ENCODE peak calls at places on chromosomes 2 and 18, in eight cellular contexts. One of them, this sample, is unnamed.

GRCh38 chr2:232111551-232111950 is 150.0 kb downstream of the DIS3L2 start:
- DNase-seq in CD8-positive, alpha-beta T cell: no peak
- DNase-seq in stomach: no peak
- DNase-seq in heart right ventricle: no peak
- DNase-seq in adrenal gland: no peak
- DNase-seq in CD8-positive, alpha-beta memory T cell: no peak
- DNase-seq in spleen: no peak
- DNase-seq in esophagus muscularis mucosa: no peak
- DNase-seq in this sample: no peak

GRCh38 chr2:240319855-240320560 is 115.5 kb upstream of the GPC1 start:
- DNase-seq in esophagus muscularis mucosa: no peak
- DNase-seq in CD8-positive, alpha-beta memory T cell: no peak
- DNase-seq in CD8-positive, alpha-beta T cell: no peak
- DNase-seq in adrenal gland: peak; percentile 23
- DNase-seq in spleen: no peak
- DNase-seq in heart right ventricle: peak; percentile 61
- DNase-seq in stomach: no peak
- DNase-seq in this sample: no peak

GRCh38 chr2:113767811-113768210 is 11.4 kb upstream of the SLC35F5 start:
- DNase-seq in heart right ventricle: no peak
- DNase-seq in CD8-positive, alpha-beta T cell: no peak
- DNase-seq in CD8-positive, alpha-beta memory T cell: no peak
- DNase-seq in stomach: no peak
- DNase-seq in adrenal gland: no peak
- DNase-seq in esophagus muscularis mucosa: no peak
- DNase-seq in spleen: no peak
- DNase-seq in this sample: no peak

GRCh38 chr18:32696376-32696775 is 76.4 kb downstream of the KLHL14 start:
- DNase-seq in spleen: no peak
- DNase-seq in CD8-positive, alpha-beta T cell: no peak
- DNase-seq in heart right ventricle: no peak
- DNase-seq in adrenal gland: no peak
- DNase-seq in esophagus muscularis mucosa: peak; percentile 74
- DNase-seq in CD8-positive, alpha-beta memory T cell: no peak
- DNase-seq in stomach: no peak
- DNase-seq in this sample: no peak

GRCh38 chr2:134706587-134707329 is 12.0 kb downstream of the TMEM163 start:
- DNase-seq in esophagus muscularis mucosa: peak; percentile 84
- DNase-seq in CD8-positive, alpha-beta T cell: no peak
- DNase-seq in CD8-positive, alpha-beta memory T cell: no peak
- DNase-seq in adrenal gland: no peak
- DNase-seq in heart right ventricle: no peak
- DNase-seq in stomach: no peak
- DNase-seq in spleen: no peak
- DNase-seq in this sample: no peak

GRCh38 chr2:98568161-98568956 is 40.0 kb downstream of the COA5 start:
- DNase-seq in adrenal gland: no peak
- DNase-seq in spleen: no peak
- DNase-seq in heart right ventricle: no peak
- DNase-seq in CD8-positive, alpha-beta T cell: no peak
- DNase-seq in CD8-positive, alpha-beta memory T cell: no peak
- DNase-seq in stomach: no peak
- DNase-seq in esophagus muscularis mucosa: no peak
- DNase-seq in this sample: no peak

GRCh38 chr2:103293266-103293583 is 531.4 kb downstream of the TMEM182 start:
- DNase-seq in stomach: no peak
- DNase-seq in CD8-positive, alpha-beta T cell: no peak
- DNase-seq in CD8-positive, alpha-beta memory T cell: no peak
- DNase-seq in esophagus muscularis mucosa: no peak
- DNase-seq in heart right ventricle: no peak
- DNase-seq in spleen: no peak
- DNase-seq in adrenal gland: no peak
- DNase-seq in this sample: no peak

GRCh38 chr2:15494877-15495276 is 66.3 kb downstream of the NBAS start:
- DNase-seq in CD8-positive, alpha-beta T cell: no peak
- DNase-seq in heart right ventricle: no peak
- DNase-seq in spleen: no peak
- DNase-seq in esophagus muscularis mucosa: no peak
- DNase-seq in CD8-positive, alpha-beta memory T cell: no peak
- DNase-seq in adrenal gland: no peak
- DNase-seq in stomach: no peak
- DNase-seq in this sample: no peak

GRCh38 chr2:189190696-189191095 is 11.1 kb upstream of the COL5A2 start:
- DNase-seq in heart right ventricle: no peak
- DNase-seq in CD8-positive, alpha-beta T cell: no peak
- DNase-seq in stomach: no peak
- DNase-seq in spleen: no peak
- DNase-seq in CD8-positive, alpha-beta memory T cell: no peak
- DNase-seq in adrenal gland: no peak
- DNase-seq in esophagus muscularis mucosa: no peak
- DNase-seq in this sample: no peak

GRCh38 chr18:59988098-59988706 is 88.4 kb downstream of the PMAIP1 start:
- DNase-seq in CD8-positive, alpha-beta T cell: peak; percentile 32
- DNase-seq in esophagus muscularis mucosa: no peak
- DNase-seq in stomach: peak; percentile 50
- DNase-seq in adrenal gland: peak; percentile 54
- DNase-seq in spleen: no peak
- DNase-seq in heart right ventricle: no peak
- DNase-seq in CD8-positive, alpha-beta memory T cell: peak; percentile 62
- DNase-seq in this sample: no peak

GRCh38 chr2:69688212-69688611 is 44.7 kb upstream of the AAK1 start:
- DNase-seq in adrenal gland: no peak
- DNase-seq in CD8-positive, alpha-beta T cell: no peak
- DNase-seq in stomach: no peak
- DNase-seq in heart right ventricle: no peak
- DNase-seq in CD8-positive, alpha-beta memory T cell: no peak
- DNase-seq in spleen: no peak
- DNase-seq in esophagus muscularis mucosa: no peak
- DNase-seq in this sample: no peak

GRCh38 chr2:69686855-69687254 is 43.3 kb upstream of the AAK1 start:
- DNase-seq in adrenal gland: no peak
- DNase-seq in heart right ventricle: peak; percentile 32
- DNase-seq in spleen: no peak
- DNase-seq in CD8-positive, alpha-beta memory T cell: no peak
- DNase-seq in stomach: peak; percentile 89
- DNase-seq in CD8-positive, alpha-beta T cell: no peak
- DNase-seq in esophagus muscularis mucosa: no peak
- DNase-seq in this sample: no peak

GRCh38 chr2:69689969-69690368 is 46.4 kb upstream of the AAK1 start:
- DNase-seq in stomach: no peak
- DNase-seq in CD8-positive, alpha-beta T cell: no peak
- DNase-seq in esophagus muscularis mucosa: no peak
- DNase-seq in heart right ventricle: no peak
- DNase-seq in spleen: no peak
- DNase-seq in adrenal gland: no peak
- DNase-seq in CD8-positive, alpha-beta memory T cell: no peak
- DNase-seq in this sample: no peak

GRCh38 chr2:69692424-69692823 is 48.9 kb upstream of the AAK1 start:
- DNase-seq in stomach: no peak
- DNase-seq in CD8-positive, alpha-beta memory T cell: no peak
- DNase-seq in adrenal gland: no peak
- DNase-seq in CD8-positive, alpha-beta T cell: no peak
- DNase-seq in spleen: no peak
- DNase-seq in esophagus muscularis mucosa: no peak
- DNase-seq in heart right ventricle: no peak
- DNase-seq in this sample: no peak

DNA sequence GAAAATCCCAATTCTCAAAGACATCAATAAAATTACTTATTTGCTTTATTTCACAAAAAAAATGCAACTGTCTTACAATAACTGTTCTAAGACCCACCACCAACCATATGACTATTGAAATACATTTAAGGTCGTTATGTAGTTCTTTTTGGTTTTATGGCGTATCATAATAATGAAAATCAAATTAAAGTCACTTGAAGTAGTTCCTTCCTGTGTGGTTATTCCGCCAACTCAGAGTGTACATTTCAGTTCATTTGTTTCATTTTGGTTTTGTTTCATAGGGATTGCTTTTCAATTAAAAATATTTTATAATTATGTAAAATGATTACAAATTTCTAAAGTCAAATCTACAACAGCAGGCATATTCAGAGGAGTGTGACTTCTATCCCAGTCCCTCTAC is 45.9 kb upstream of the AAK1 start:
- DNase-seq in CD8-positive, alpha-beta memory T cell: no peak
- DNase-seq in adrenal gland: no peak
- DNase-seq in spleen: no peak
- DNase-seq in stomach: no peak
- DNase-seq in heart right ventricle: no peak
- DNase-seq in esophagus muscularis mucosa: no peak
- DNase-seq in CD8-positive, alpha-beta T cell: no peak
- DNase-seq in this sample: no peak
- H3K27me3 ChIP-seq in CD8-positive, alpha-beta memory T cell: no peaks in the 10 kb centered on the region
- H3K27me3 ChIP-seq in adrenal gland: no peaks in the 10 kb centered on the region
- H3K27me3 ChIP-seq in spleen: peaks cover 5% of the 10 kb centered on the region
- H3K27me3 ChIP-seq in stomach: no peaks in the 10 kb centered on the region
- H3K27me3 ChIP-seq in heart right ventricle: no peaks in the 10 kb centered on the region
- H3K27me3 ChIP-seq in esophagus muscularis mucosa: no peaks in the 10 kb centered on the region
- H3K27me3 ChIP-seq in CD8-positive, alpha-beta T cell: no peaks in the 10 kb centered on the region
- H3K27me3 ChIP-seq in this sample: no peaks in the 10 kb centered on the region

DNA sequence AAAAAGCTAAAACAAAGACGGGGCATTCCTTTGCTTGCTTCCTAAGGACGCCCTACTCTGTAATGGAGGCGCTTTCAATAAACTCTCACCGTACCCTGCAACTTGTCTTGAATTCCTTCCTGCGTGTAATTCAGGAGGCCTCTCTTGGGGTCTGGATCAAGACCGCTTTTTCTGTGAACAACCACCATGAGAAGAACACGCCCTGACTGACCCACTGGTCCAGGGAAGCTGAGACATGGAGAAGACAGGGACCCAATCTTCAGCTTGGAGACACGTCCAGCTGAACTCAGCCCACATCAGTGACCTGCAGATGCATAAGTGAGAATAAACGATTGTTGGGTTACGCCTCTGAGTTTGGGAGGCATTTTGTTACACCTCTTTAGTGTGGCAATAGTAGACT is 7.8 kb upstream of the NARS1 start:
- DNase-seq in adrenal gland: no peak
- DNase-seq in spleen: no peak
- DNase-seq in heart right ventricle: no peak
- DNase-seq in CD8-positive, alpha-beta T cell: no peak
- DNase-seq in CD8-positive, alpha-beta memory T cell: no peak
- DNase-seq in stomach: no peak
- DNase-seq in esophagus muscularis mucosa: no peak
- DNase-seq in this sample: no peak
- H3K4me3 ChIP-seq in adrenal gland: no peak overlapping the region
- H3K4me3 ChIP-seq in spleen: no peak overlapping the region
- H3K4me3 ChIP-seq in heart right ventricle: peak overlapping the region; percentile 77
- H3K4me3 ChIP-seq in CD8-positive, alpha-beta T cell: peak overlapping the region; percentile 90
- H3K4me3 ChIP-seq in CD8-positive, alpha-beta memory T cell: peak overlapping the region; percentile 96
- H3K4me3 ChIP-seq in stomach: peak overlapping the region; percentile 69
- H3K4me3 ChIP-seq in esophagus muscularis mucosa: peak overlapping the region; percentile 70
- H3K4me3 ChIP-seq in this sample: peak overlapping the region; percentile 73

DNA sequence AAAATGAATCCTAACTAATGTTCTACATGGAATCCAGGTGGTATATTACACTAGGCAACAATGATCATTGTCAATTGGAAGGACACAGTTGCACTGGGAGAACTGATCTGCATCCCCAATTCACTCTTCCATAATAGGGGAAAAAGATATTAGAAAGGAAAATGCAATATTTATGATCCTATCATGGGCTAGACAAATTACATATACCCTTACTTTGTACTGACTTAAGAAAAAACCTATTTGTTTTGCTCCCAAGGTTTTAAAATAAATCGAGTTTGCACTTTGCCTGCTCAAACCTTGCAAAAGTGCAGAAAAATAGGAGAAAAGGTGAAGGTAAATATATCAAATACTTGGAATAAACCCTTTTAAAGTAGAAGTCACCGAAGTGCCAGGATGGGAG is 11.0 kb upstream of the PAX3 start:
- DNase-seq in adrenal gland: no peak
- DNase-seq in esophagus muscularis mucosa: no peak
- DNase-seq in heart right ventricle: no peak
- DNase-seq in CD8-positive, alpha-beta memory T cell: no peak
- DNase-seq in stomach: no peak
- DNase-seq in spleen: no peak
- DNase-seq in CD8-positive, alpha-beta T cell: no peak
- DNase-seq in this sample: no peak
- H3K27me3 ChIP-seq in adrenal gland: peaks cover 95% of the 10 kb centered on the region
- H3K27me3 ChIP-seq in esophagus muscularis mucosa: peaks cover 87% of the 10 kb centered on the region
- H3K27me3 ChIP-seq in heart right ventricle: peaks cover 100% of the 10 kb centered on the region
- H3K27me3 ChIP-seq in CD8-positive, alpha-beta memory T cell: peaks cover 70% of the 10 kb centered on the region
- H3K27me3 ChIP-seq in stomach: peaks cover 100% of the 10 kb centered on the region
- H3K27me3 ChIP-seq in spleen: peaks cover 100% of the 10 kb centered on the region
- H3K27me3 ChIP-seq in CD8-positive, alpha-beta T cell: peaks cover 47% of the 10 kb centered on the region
- H3K27me3 ChIP-seq in this sample: peaks cover 100% of the 10 kb centered on the region

GRCh38 chr2:176131617-176132396 is 2.3 kb downstream of the HOXD8 start:
- DNase-seq in heart right ventricle: no peak
- DNase-seq in esophagus muscularis mucosa: no peak
- DNase-seq in stomach: no peak
- DNase-seq in spleen: no peak
- DNase-seq in CD8-positive, alpha-beta memory T cell: no peak
- DNase-seq in CD8-positive, alpha-beta T cell: no peak
- DNase-seq in adrenal gland: no peak
- DNase-seq in this sample: no peak

GRCh38 chr2:176132397-176133086 is 3.0 kb downstream of the HOXD8 start:
- DNase-seq in stomach: no peak
- DNase-seq in esophagus muscularis mucosa: no peak
- DNase-seq in spleen: no peak
- DNase-seq in heart right ventricle: no peak
- DNase-seq in CD8-positive, alpha-beta T cell: no peak
- DNase-seq in CD8-positive, alpha-beta memory T cell: no peak
- DNase-seq in adrenal gland: peak; percentile 36
- DNase-seq in this sample: no peak

GRCh38 chr2:176134045-176134444 is 4.5 kb downstream of the HOXD8 start:
- DNase-seq in CD8-positive, alpha-beta T cell: no peak
- DNase-seq in heart right ventricle: no peak
- DNase-seq in stomach: no peak
- DNase-seq in esophagus muscularis mucosa: no peak
- DNase-seq in spleen: no peak
- DNase-seq in adrenal gland: peak; percentile 15
- DNase-seq in CD8-positive, alpha-beta memory T cell: no peak
- DNase-seq in this sample: no peak

GRCh38 chr2:176134978-176135575 is 5.6 kb downstream of the HOXD8 start:
- DNase-seq in CD8-positive, alpha-beta T cell: no peak
- DNase-seq in CD8-positive, alpha-beta memory T cell: no peak
- DNase-seq in adrenal gland: peak; percentile 27
- DNase-seq in stomach: no peak
- DNase-seq in esophagus muscularis mucosa: no peak
- DNase-seq in heart right ventricle: no peak
- DNase-seq in spleen: no peak
- DNase-seq in this sample: no peak

DNA sequence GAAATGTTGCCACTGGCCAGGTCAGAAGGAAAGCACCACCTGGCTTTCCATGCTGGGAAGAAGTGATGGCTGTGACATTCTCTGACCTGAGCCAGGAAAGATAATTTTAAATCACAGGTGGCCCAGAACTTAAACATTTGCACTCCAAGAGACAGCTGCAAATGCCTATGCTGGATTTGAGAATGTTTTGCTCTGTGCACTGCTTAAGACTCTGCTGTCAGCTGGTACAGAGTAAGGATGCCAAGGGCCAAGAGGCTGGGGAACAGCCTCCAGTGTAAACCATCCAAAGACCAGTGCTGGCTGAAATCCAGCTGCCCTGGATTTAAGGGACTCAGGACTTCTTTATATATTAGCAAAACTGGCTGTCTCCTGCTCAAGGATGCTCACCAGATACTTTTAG is 3.9 kb downstream of the HOXD8 start:
- DNase-seq in spleen: no peak
- DNase-seq in CD8-positive, alpha-beta memory T cell: no peak
- DNase-seq in heart right ventricle: no peak
- DNase-seq in stomach: no peak
- DNase-seq in adrenal gland: peak; percentile 27
- DNase-seq in esophagus muscularis mucosa: no peak
- DNase-seq in CD8-positive, alpha-beta T cell: no peak
- DNase-seq in this sample: no peak
- H3K4me3 ChIP-seq in spleen: no peak overlapping the region
- H3K4me3 ChIP-seq in CD8-positive, alpha-beta memory T cell: no peak overlapping the region
- H3K4me3 ChIP-seq in heart right ventricle: no peak overlapping the region
- H3K4me3 ChIP-seq in stomach: no peak overlapping the region
- H3K4me3 ChIP-seq in adrenal gland: no peak overlapping the region
- H3K4me3 ChIP-seq in esophagus muscularis mucosa: no peak overlapping the region
- H3K4me3 ChIP-seq in CD8-positive, alpha-beta T cell: no peak overlapping the region
- H3K4me3 ChIP-seq in this sample: no peak overlapping the region